ENCODE peak calls at places on chromosomes 12 and 14, in six cellular contexts. E, G, V, Z, D and O are unnamed samples.

GRCh38 chr12:49566361-49566760 is 1.6 kb downstream of the MCRS1 start:
- DNase-seq in E (no peak), G (no peak), V (no peak), Z (no peak), D (no peak), O (peak)

GRCh38 chr14:32049361-32050103 is 27.6 kb upstream of the ARHGAP5 start:
- DNase-seq in E (no peak), G (no peak), V (peak), Z (no peak), D (no peak), O (no peak)

GRCh38 chr12:80895240-80895639 is 42.5 kb downstream of the LIN7A start:
- DNase-seq in E (no peak), G (no peak), V (no peak), Z (no peak), D (no peak), O (no peak)

GRCh38 chr12:51351913-51352532 is 5.5 kb upstream of the CELA1 start:
- DNase-seq in E (peak), G (peak), V (peak), Z (no peak), D (no peak), O (no peak)

GRCh38 chr14:23694085-23694975 is 58.2 kb downstream of the DHRS2 start:
- DNase-seq in E (no peak), G (no peak), V (peak), Z (peak), D (no peak), O (no peak)

GRCh38 chr12:60335765-60336164 is 739.9 kb downstream of the SLC16A7 start:
- DNase-seq in E (no peak), G (no peak), V (no peak), Z (peak), D (no peak), O (no peak)

GRCh38 chr12:93237235-93237915 is 140.3 kb upstream of the NUDT4 start:
- DNase-seq in E (no peak), G (no peak), V (peak), Z (no peak), D (peak), O (no peak)

GRCh38 chr14:94113490-94113889 is 3.0 kb downstream of the IFI27 start:
- DNase-seq in E (no peak), G (peak), V (no peak), Z (no peak), D (no peak), O (peak)

GRCh38 chr14:91501348-91501747 is 8.8 kb downstream of the PPP4R3A start:
- DNase-seq in E (no peak), G (no peak), V (no peak), Z (no peak), D (no peak), O (no peak)

GRCh38 chr14:36626150-36626549 is 35.5 kb upstream of the PAX9 start:
- DNase-seq in E (no peak), G (no peak), V (no peak), Z (no peak), D (no peak), O (no peak)

GRCh38 chr14:24232645-24233537 is at the start of gene GMPR2:
- DNase-seq in E (peak), G (no peak), V (no peak), Z (peak), D (no peak), O (peak)

GRCh38 chr14:68309631-68310030 is 483.2 kb downstream of the ZFP36L1 start:
- DNase-seq in E (no peak), G (no peak), V (peak), Z (no peak), D (no peak), O (no peak)

GRCh38 chr12:46483572-46484395 is 111.2 kb upstream of the SLC38A2 start:
- DNase-seq in E (no peak), G (no peak), V (no peak), Z (no peak), D (no peak), O (no peak)